ENCODE peak calls at places on chromosomes 11 and 22, in eight cellular contexts. One of them, this sample, is unnamed.

GRCh38 chr11:69642549-69642912 is 1.6 kb downstream of the CCND1 start:
- DNase-seq in NK-92 treated with Interleukin-12 subunit alpha and Interleukin-12 subunit beta, amount 100 ng/mL, for 24 hours: no peak
- DNase-seq in stimulated activated naive CD8-positive, alpha-beta T cell treated with anti-CD3 and anti-CD28 coated beads, Interleukin-15, Interleukin-2, amounts not matched to agents 100 U/mL and 50 U/mL, for 24 hours: peak
- DNase-seq in globus pallidus: no peak
- DNase-seq in hepatic stellate cell: no peak
- DNase-seq in mucosa of gallbladder: no peak
- DNase-seq in naive B cell: peak
- DNase-seq in GDM1: no peak
- DNase-seq in this sample: peak

GRCh38 chr11:123100378-123101085 is 38.6 kb upstream of the HSPA8 start:
- DNase-seq in globus pallidus: no peak
- DNase-seq in GDM1: no peak
- DNase-seq in NK-92 treated with Interleukin-12 subunit alpha and Interleukin-12 subunit beta, amount 100 ng/mL, for 24 hours: no peak
- DNase-seq in hepatic stellate cell: no peak
- DNase-seq in naive B cell: no peak
- DNase-seq in mucosa of gallbladder: no peak
- DNase-seq in stimulated activated naive CD8-positive, alpha-beta T cell treated with anti-CD3 and anti-CD28 coated beads, Interleukin-15, Interleukin-2, amounts not matched to agents 100 U/mL and 50 U/mL, for 24 hours: no peak
- DNase-seq in this sample: no peak

GRCh38 chr22:38267086-38267485 is 5.7 kb downstream of the TMEM184B start:
- DNase-seq in mucosa of gallbladder: no peak
- DNase-seq in naive B cell: no peak
- DNase-seq in stimulated activated naive CD8-positive, alpha-beta T cell treated with anti-CD3 and anti-CD28 coated beads, Interleukin-15, Interleukin-2, amounts not matched to agents 100 U/mL and 50 U/mL, for 24 hours: peak
- DNase-seq in NK-92 treated with Interleukin-12 subunit alpha and Interleukin-12 subunit beta, amount 100 ng/mL, for 24 hours: no peak
- DNase-seq in GDM1: peak
- DNase-seq in globus pallidus: no peak
- DNase-seq in hepatic stellate cell: peak
- DNase-seq in this sample: peak

GRCh38 chr22:33051960-33052839 is 6.0 kb downstream of the SYN3 start:
- DNase-seq in hepatic stellate cell: no peak
- DNase-seq in globus pallidus: no peak
- DNase-seq in naive B cell: no peak
- DNase-seq in mucosa of gallbladder: no peak
- DNase-seq in GDM1: no peak
- DNase-seq in NK-92 treated with Interleukin-12 subunit alpha and Interleukin-12 subunit beta, amount 100 ng/mL, for 24 hours: no peak
- DNase-seq in stimulated activated naive CD8-positive, alpha-beta T cell treated with anti-CD3 and anti-CD28 coated beads, Interleukin-15, Interleukin-2, amounts not matched to agents 100 U/mL and 50 U/mL, for 24 hours: no peak
- DNase-seq in this sample: no peak

GRCh38 chr11:78961938-78962701 is 387.5 kb upstream of the NARS2 start:
- DNase-seq in naive B cell: no peak
- DNase-seq in stimulated activated naive CD8-positive, alpha-beta T cell treated with anti-CD3 and anti-CD28 coated beads, Interleukin-15, Interleukin-2, amounts not matched to agents 100 U/mL and 50 U/mL, for 24 hours: no peak
- DNase-seq in hepatic stellate cell: peak
- DNase-seq in GDM1: no peak
- DNase-seq in NK-92 treated with Interleukin-12 subunit alpha and Interleukin-12 subunit beta, amount 100 ng/mL, for 24 hours: no peak
- DNase-seq in mucosa of gallbladder: peak
- DNase-seq in globus pallidus: peak
- DNase-seq in this sample: no peak

GRCh38 chr11:69634590-69634989 is 6.4 kb upstream of the CCND1 start:
- DNase-seq in globus pallidus: no peak
- DNase-seq in hepatic stellate cell: no peak
- DNase-seq in stimulated activated naive CD8-positive, alpha-beta T cell treated with anti-CD3 and anti-CD28 coated beads, Interleukin-15, Interleukin-2, amounts not matched to agents 100 U/mL and 50 U/mL, for 24 hours: no peak
- DNase-seq in NK-92 treated with Interleukin-12 subunit alpha and Interleukin-12 subunit beta, amount 100 ng/mL, for 24 hours: no peak
- DNase-seq in naive B cell: no peak
- DNase-seq in GDM1: no peak
- DNase-seq in mucosa of gallbladder: no peak
- DNase-seq in this sample: no peak

GRCh38 chr22:45579306-45579705 is 76.6 kb downstream of the FBLN1 start:
- DNase-seq in GDM1: no peak
- DNase-seq in globus pallidus: no peak
- DNase-seq in mucosa of gallbladder: no peak
- DNase-seq in stimulated activated naive CD8-positive, alpha-beta T cell treated with anti-CD3 and anti-CD28 coated beads, Interleukin-15, Interleukin-2, amounts not matched to agents 100 U/mL and 50 U/mL, for 24 hours: no peak
- DNase-seq in hepatic stellate cell: no peak
- DNase-seq in naive B cell: no peak
- DNase-seq in NK-92 treated with Interleukin-12 subunit alpha and Interleukin-12 subunit beta, amount 100 ng/mL, for 24 hours: no peak
- DNase-seq in this sample: no peak

GRCh38 chr22:25134028-25134427 is 65.6 kb upstream of the CRYBB3 start:
- DNase-seq in hepatic stellate cell: no peak
- DNase-seq in stimulated activated naive CD8-positive, alpha-beta T cell treated with anti-CD3 and anti-CD28 coated beads, Interleukin-15, Interleukin-2, amounts not matched to agents 100 U/mL and 50 U/mL, for 24 hours: no peak
- DNase-seq in naive B cell: no peak
- DNase-seq in GDM1: no peak
- DNase-seq in mucosa of gallbladder: peak
- DNase-seq in NK-92 treated with Interleukin-12 subunit alpha and Interleukin-12 subunit beta, amount 100 ng/mL, for 24 hours: no peak
- DNase-seq in globus pallidus: no peak
- DNase-seq in this sample: no peak

GRCh38 chr11:108242422-108242821 is 19.6 kb downstream of the ATM start:
- DNase-seq in globus pallidus: no peak
- DNase-seq in stimulated activated naive CD8-positive, alpha-beta T cell treated with anti-CD3 and anti-CD28 coated beads, Interleukin-15, Interleukin-2, amounts not matched to agents 100 U/mL and 50 U/mL, for 24 hours: no peak
- DNase-seq in naive B cell: no peak
- DNase-seq in hepatic stellate cell: no peak
- DNase-seq in GDM1: no peak
- DNase-seq in NK-92 treated with Interleukin-12 subunit alpha and Interleukin-12 subunit beta, amount 100 ng/mL, for 24 hours: no peak
- DNase-seq in mucosa of gallbladder: no peak
- DNase-seq in this sample: no peak

GRCh38 chr11:2741377-2742131 is 41.8 kb upstream of the KCNQ1OT1 start:
- DNase-seq in hepatic stellate cell: no peak
- DNase-seq in NK-92 treated with Interleukin-12 subunit alpha and Interleukin-12 subunit beta, amount 100 ng/mL, for 24 hours: no peak
- DNase-seq in stimulated activated naive CD8-positive, alpha-beta T cell treated with anti-CD3 and anti-CD28 coated beads, Interleukin-15, Interleukin-2, amounts not matched to agents 100 U/mL and 50 U/mL, for 24 hours: no peak
- DNase-seq in GDM1: no peak
- DNase-seq in naive B cell: no peak
- DNase-seq in globus pallidus: no peak
- DNase-seq in mucosa of gallbladder: peak
- DNase-seq in this sample: no peak

GRCh38 chr11:124612567-124613245 is 1.5 kb downstream of the PANX3 start:
- DNase-seq in stimulated activated naive CD8-positive, alpha-beta T cell treated with anti-CD3 and anti-CD28 coated beads, Interleukin-15, Interleukin-2, amounts not matched to agents 100 U/mL and 50 U/mL, for 24 hours: no peak
- DNase-seq in hepatic stellate cell: no peak
- DNase-seq in naive B cell: no peak
- DNase-seq in globus pallidus: no peak
- DNase-seq in NK-92 treated with Interleukin-12 subunit alpha and Interleukin-12 subunit beta, amount 100 ng/mL, for 24 hours: no peak
- DNase-seq in GDM1: no peak
- DNase-seq in mucosa of gallbladder: no peak
- DNase-seq in this sample: no peak

GRCh38 chr22:37566903-37567798 is 6.9 kb downstream of the CDC42EP1 start:
- DNase-seq in NK-92 treated with Interleukin-12 subunit alpha and Interleukin-12 subunit beta, amount 100 ng/mL, for 24 hours: peak
- DNase-seq in GDM1: peak
- DNase-seq in globus pallidus: peak
- DNase-seq in hepatic stellate cell: peak
- DNase-seq in mucosa of gallbladder: peak
- DNase-seq in stimulated activated naive CD8-positive, alpha-beta T cell treated with anti-CD3 and anti-CD28 coated beads, Interleukin-15, Interleukin-2, amounts not matched to agents 100 U/mL and 50 U/mL, for 24 hours: peak
- DNase-seq in naive B cell: peak
- DNase-seq in this sample: peak

GRCh38 chr11:106958506-106959248 is 59.6 kb downstream of the GUCY1A2 start:
- DNase-seq in hepatic stellate cell: no peak
- DNase-seq in mucosa of gallbladder: no peak
- DNase-seq in stimulated activated naive CD8-positive, alpha-beta T cell treated with anti-CD3 and anti-CD28 coated beads, Interleukin-15, Interleukin-2, amounts not matched to agents 100 U/mL and 50 U/mL, for 24 hours: no peak
- DNase-seq in naive B cell: no peak
- DNase-seq in GDM1: no peak
- DNase-seq in globus pallidus: no peak
- DNase-seq in NK-92 treated with Interleukin-12 subunit alpha and Interleukin-12 subunit beta, amount 100 ng/mL, for 24 hours: no peak
- DNase-seq in this sample: no peak

This sample was measured in activated CD4-positive, alpha-beta T cell treated with anti-CD3 and anti-CD28 coated beads, Interleukin-2, amount 50 U/mL, for 4 hours.